ENCODE peak calls at places on chromosomes 3 and 15, in eight cellular contexts. One of them, this sample, is unnamed.

GRCh38 chr3:47890037-47890831 is 87.3 kb downstream of the DHX30 start:
- DNase-seq in cardiac muscle cell: peak
- DNase-seq in cardiac fibroblast: no peak
- DNase-seq in BE2C: no peak
- DNase-seq in IMR-90: no peak
- DNase-seq in astrocyte of the spinal cord: no peak
- DNase-seq in mucosa of descending colon: no peak
- DNase-seq in endothelial cell of umbilical vein: no peak
- DNase-seq in this sample: no peak

GRCh38 chr3:144031938-144032337 is 60.3 kb downstream of the DIPK2A start:
- DNase-seq in cardiac muscle cell: peak
- DNase-seq in cardiac fibroblast: peak
- DNase-seq in BE2C: no peak
- DNase-seq in IMR-90: no peak
- DNase-seq in astrocyte of the spinal cord: peak
- DNase-seq in mucosa of descending colon: no peak
- DNase-seq in endothelial cell of umbilical vein: no peak
- DNase-seq in this sample: peak

GRCh38 chr3:126125781-126126251 is 41.9 kb upstream of the SLC41A3 start:
- DNase-seq in cardiac muscle cell: no peak
- DNase-seq in cardiac fibroblast: no peak
- DNase-seq in BE2C: no peak
- DNase-seq in IMR-90: no peak
- DNase-seq in astrocyte of the spinal cord: no peak
- DNase-seq in mucosa of descending colon: no peak
- DNase-seq in endothelial cell of umbilical vein: no peak
- DNase-seq in this sample: no peak

GRCh38 chr3:27138005-27138404 is 231.2 kb downstream of the NEK10 start:
- DNase-seq in cardiac muscle cell: no peak
- DNase-seq in cardiac fibroblast: no peak
- DNase-seq in BE2C: no peak
- DNase-seq in IMR-90: no peak
- DNase-seq in astrocyte of the spinal cord: no peak
- DNase-seq in mucosa of descending colon: no peak
- DNase-seq in endothelial cell of umbilical vein: no peak
- DNase-seq in this sample: no peak

GRCh38 chr3:112134335-112135124 is 1.5 kb upstream of the GCSAM start:
- DNase-seq in cardiac muscle cell: peak
- DNase-seq in cardiac fibroblast: peak
- DNase-seq in BE2C: peak
- DNase-seq in IMR-90: no peak
- DNase-seq in astrocyte of the spinal cord: no peak
- DNase-seq in mucosa of descending colon: no peak
- DNase-seq in endothelial cell of umbilical vein: no peak
- DNase-seq in this sample: peak

GRCh38 chr3:94115482-94115881 is 52.6 kb downstream of the NSUN3 start:
- DNase-seq in cardiac muscle cell: peak
- DNase-seq in cardiac fibroblast: peak
- DNase-seq in BE2C: peak
- DNase-seq in IMR-90: peak
- DNase-seq in astrocyte of the spinal cord: peak
- DNase-seq in mucosa of descending colon: no peak
- DNase-seq in endothelial cell of umbilical vein: peak
- DNase-seq in this sample: peak

GRCh38 chr15:80588801-80589200 is 106.3 kb upstream of the ABHD17C start:
- DNase-seq in cardiac muscle cell: peak
- DNase-seq in cardiac fibroblast: peak
- DNase-seq in BE2C: no peak
- DNase-seq in IMR-90: peak
- DNase-seq in astrocyte of the spinal cord: peak
- DNase-seq in mucosa of descending colon: no peak
- DNase-seq in endothelial cell of umbilical vein: peak
- DNase-seq in this sample: no peak

GRCh38 chr15:44173813-44174212 is 21.3 kb downstream of the FRMD5 start:
- DNase-seq in cardiac muscle cell: no peak
- DNase-seq in cardiac fibroblast: no peak
- DNase-seq in BE2C: no peak
- DNase-seq in IMR-90: no peak
- DNase-seq in astrocyte of the spinal cord: no peak
- DNase-seq in mucosa of descending colon: no peak
- DNase-seq in endothelial cell of umbilical vein: no peak
- DNase-seq in this sample: no peak

GRCh38 chr3:154956815-154957214 is 123.3 kb upstream of the MME start:
- DNase-seq in cardiac muscle cell: no peak
- DNase-seq in cardiac fibroblast: peak
- DNase-seq in BE2C: no peak
- DNase-seq in IMR-90: no peak
- DNase-seq in astrocyte of the spinal cord: no peak
- DNase-seq in mucosa of descending colon: no peak
- DNase-seq in endothelial cell of umbilical vein: no peak
- DNase-seq in this sample: no peak

GRCh38 chr3:154955907-154956533 is 124.1 kb upstream of the MME start:
- DNase-seq in cardiac muscle cell: no peak
- DNase-seq in cardiac fibroblast: no peak
- DNase-seq in BE2C: no peak
- DNase-seq in IMR-90: no peak
- DNase-seq in astrocyte of the spinal cord: no peak
- DNase-seq in mucosa of descending colon: no peak
- DNase-seq in endothelial cell of umbilical vein: peak
- DNase-seq in this sample: peak

GRCh38 chr3:154953538-154953937 is 126.6 kb upstream of the MME start:
- DNase-seq in cardiac muscle cell: no peak
- DNase-seq in cardiac fibroblast: no peak
- DNase-seq in BE2C: no peak
- DNase-seq in IMR-90: no peak
- DNase-seq in astrocyte of the spinal cord: no peak
- DNase-seq in mucosa of descending colon: no peak
- DNase-seq in endothelial cell of umbilical vein: no peak
- DNase-seq in this sample: no peak

GRCh38 chr3:154952538-154952937 is 127.6 kb upstream of the MME start:
- DNase-seq in cardiac muscle cell: no peak
- DNase-seq in cardiac fibroblast: no peak
- DNase-seq in BE2C: no peak
- DNase-seq in IMR-90: no peak
- DNase-seq in astrocyte of the spinal cord: no peak
- DNase-seq in mucosa of descending colon: no peak
- DNase-seq in endothelial cell of umbilical vein: no peak
- DNase-seq in this sample: no peak

GRCh38 chr3:154954750-154955149 is 125.4 kb upstream of the MME start:
- DNase-seq in cardiac muscle cell: peak
- DNase-seq in cardiac fibroblast: peak
- DNase-seq in BE2C: no peak
- DNase-seq in IMR-90: peak
- DNase-seq in astrocyte of the spinal cord: peak
- DNase-seq in mucosa of descending colon: peak
- DNase-seq in endothelial cell of umbilical vein: peak
- DNase-seq in this sample: peak
- TF ChIP-seq CTCF in cardiac muscle cell: peak
- TF ChIP-seq CTCF in cardiac fibroblast: peak
- TF ChIP-seq CTCF in BE2C: no peak
- TF ChIP-seq CTCF in IMR-90: peak
- TF ChIP-seq CTCF in astrocyte of the spinal cord: peak
- TF ChIP-seq CTCF in mucosa of descending colon: no peak
- TF ChIP-seq CTCF in endothelial cell of umbilical vein: peak
- TF ChIP-seq CTCF in this sample: peak

GRCh38 chr3:42712344-42712648 is 9.7 kb upstream of the HHATL start:
- DNase-seq in cardiac muscle cell: no peak
- DNase-seq in cardiac fibroblast: no peak
- DNase-seq in BE2C: no peak
- DNase-seq in IMR-90: no peak
- DNase-seq in astrocyte of the spinal cord: no peak
- DNase-seq in mucosa of descending colon: no peak
- DNase-seq in endothelial cell of umbilical vein: no peak
- DNase-seq in this sample: no peak

GRCh38 chr3:42714151-42714852 is 11.7 kb upstream of the HHATL start:
- DNase-seq in cardiac muscle cell: no peak
- DNase-seq in cardiac fibroblast: no peak
- DNase-seq in BE2C: no peak
- DNase-seq in IMR-90: no peak
- DNase-seq in astrocyte of the spinal cord: no peak
- DNase-seq in mucosa of descending colon: no peak
- DNase-seq in endothelial cell of umbilical vein: no peak
- DNase-seq in this sample: no peak

GRCh38 chr3:42713747-42714146 is 11.1 kb upstream of the HHATL start:
- DNase-seq in cardiac muscle cell: no peak
- DNase-seq in cardiac fibroblast: no peak
- DNase-seq in BE2C: no peak
- DNase-seq in IMR-90: no peak
- DNase-seq in astrocyte of the spinal cord: no peak
- DNase-seq in mucosa of descending colon: no peak
- DNase-seq in endothelial cell of umbilical vein: no peak
- DNase-seq in this sample: no peak

GRCh38 chr3:42711491-42712343 is 9.1 kb upstream of the HHATL start:
- DNase-seq in cardiac muscle cell: no peak
- DNase-seq in cardiac fibroblast: no peak
- DNase-seq in BE2C: no peak
- DNase-seq in IMR-90: no peak
- DNase-seq in astrocyte of the spinal cord: no peak
- DNase-seq in mucosa of descending colon: no peak
- DNase-seq in endothelial cell of umbilical vein: no peak
- DNase-seq in this sample: no peak

DNA sequence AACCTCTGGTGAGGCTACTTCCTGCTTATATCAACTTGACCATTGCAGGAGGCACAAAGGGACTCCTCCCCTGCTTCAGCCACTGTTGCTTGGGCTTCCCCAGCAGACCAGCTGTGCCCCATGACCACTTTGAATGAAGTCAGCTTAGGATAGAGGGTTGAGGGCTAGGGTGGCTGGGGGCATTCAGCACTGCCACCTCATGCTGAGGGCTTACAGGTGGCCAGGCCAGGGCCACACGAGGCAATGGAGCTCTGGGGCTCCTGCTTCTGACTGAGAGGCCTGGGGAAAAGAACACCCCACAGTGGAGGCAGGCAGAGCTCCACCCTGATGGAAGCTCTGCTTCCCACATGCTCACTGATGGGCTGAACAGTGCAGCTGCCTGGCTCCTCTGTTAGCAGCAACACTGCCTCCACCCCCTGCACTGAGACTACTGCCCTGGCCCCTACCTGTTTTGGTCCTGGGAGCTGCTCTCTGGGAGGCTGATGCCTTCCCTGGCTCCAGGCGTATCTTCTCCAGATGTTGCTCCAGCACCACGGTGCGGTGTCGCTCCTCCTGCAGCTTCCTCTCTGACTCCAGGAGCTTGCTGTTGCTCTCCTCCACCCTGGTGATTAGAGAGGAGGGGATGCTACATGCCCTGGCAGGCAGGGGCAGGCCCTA is 10.2 kb upstream of the HHATL start:
- DNase-seq in cardiac muscle cell: no peak
- DNase-seq in cardiac fibroblast: no peak
- DNase-seq in BE2C: no peak
- DNase-seq in IMR-90: no peak
- DNase-seq in astrocyte of the spinal cord: no peak
- DNase-seq in mucosa of descending colon: no peak
- DNase-seq in endothelial cell of umbilical vein: no peak
- DNase-seq in this sample: no peak
- H3K4me3 ChIP-seq in cardiac muscle cell: no peak
- H3K4me3 ChIP-seq in cardiac fibroblast: no peak
- H3K4me3 ChIP-seq in BE2C: no peak
- H3K4me3 ChIP-seq in IMR-90: no peak
- H3K4me3 ChIP-seq in astrocyte of the spinal cord: no peak
- H3K4me3 ChIP-seq in mucosa of descending colon: no peak
- H3K4me3 ChIP-seq in endothelial cell of umbilical vein: no peak
- H3K4me3 ChIP-seq in this sample: no peak

GRCh38 chr3:197001972-197002700 is 27.5 kb downstream of the MELTF start:
- DNase-seq in cardiac muscle cell: peak
- DNase-seq in cardiac fibroblast: peak
- DNase-seq in BE2C: no peak
- DNase-seq in IMR-90: no peak
- DNase-seq in astrocyte of the spinal cord: peak
- DNase-seq in mucosa of descending colon: no peak
- DNase-seq in endothelial cell of umbilical vein: no peak
- DNase-seq in this sample: no peak

GRCh38 chr3:197001106-197001971 is 28.3 kb downstream of the MELTF start:
- DNase-seq in cardiac muscle cell: no peak
- DNase-seq in cardiac fibroblast: no peak
- DNase-seq in BE2C: no peak
- DNase-seq in IMR-90: no peak
- DNase-seq in astrocyte of the spinal cord: no peak
- DNase-seq in mucosa of descending colon: no peak
- DNase-seq in endothelial cell of umbilical vein: no peak
- DNase-seq in this sample: no peak

GRCh38 chr3:197006446-197006845 is 23.2 kb downstream of the MELTF start:
- DNase-seq in cardiac muscle cell: no peak
- DNase-seq in cardiac fibroblast: no peak
- DNase-seq in BE2C: no peak
- DNase-seq in IMR-90: no peak
- DNase-seq in astrocyte of the spinal cord: no peak
- DNase-seq in mucosa of descending colon: no peak
- DNase-seq in endothelial cell of umbilical vein: no peak
- DNase-seq in this sample: no peak

GRCh38 chr3:197002701-197003454 is 26.7 kb downstream of the MELTF start:
- DNase-seq in cardiac muscle cell: peak
- DNase-seq in cardiac fibroblast: peak
- DNase-seq in BE2C: peak
- DNase-seq in IMR-90: peak
- DNase-seq in astrocyte of the spinal cord: peak
- DNase-seq in mucosa of descending colon: peak
- DNase-seq in endothelial cell of umbilical vein: peak
- DNase-seq in this sample: peak

DNA sequence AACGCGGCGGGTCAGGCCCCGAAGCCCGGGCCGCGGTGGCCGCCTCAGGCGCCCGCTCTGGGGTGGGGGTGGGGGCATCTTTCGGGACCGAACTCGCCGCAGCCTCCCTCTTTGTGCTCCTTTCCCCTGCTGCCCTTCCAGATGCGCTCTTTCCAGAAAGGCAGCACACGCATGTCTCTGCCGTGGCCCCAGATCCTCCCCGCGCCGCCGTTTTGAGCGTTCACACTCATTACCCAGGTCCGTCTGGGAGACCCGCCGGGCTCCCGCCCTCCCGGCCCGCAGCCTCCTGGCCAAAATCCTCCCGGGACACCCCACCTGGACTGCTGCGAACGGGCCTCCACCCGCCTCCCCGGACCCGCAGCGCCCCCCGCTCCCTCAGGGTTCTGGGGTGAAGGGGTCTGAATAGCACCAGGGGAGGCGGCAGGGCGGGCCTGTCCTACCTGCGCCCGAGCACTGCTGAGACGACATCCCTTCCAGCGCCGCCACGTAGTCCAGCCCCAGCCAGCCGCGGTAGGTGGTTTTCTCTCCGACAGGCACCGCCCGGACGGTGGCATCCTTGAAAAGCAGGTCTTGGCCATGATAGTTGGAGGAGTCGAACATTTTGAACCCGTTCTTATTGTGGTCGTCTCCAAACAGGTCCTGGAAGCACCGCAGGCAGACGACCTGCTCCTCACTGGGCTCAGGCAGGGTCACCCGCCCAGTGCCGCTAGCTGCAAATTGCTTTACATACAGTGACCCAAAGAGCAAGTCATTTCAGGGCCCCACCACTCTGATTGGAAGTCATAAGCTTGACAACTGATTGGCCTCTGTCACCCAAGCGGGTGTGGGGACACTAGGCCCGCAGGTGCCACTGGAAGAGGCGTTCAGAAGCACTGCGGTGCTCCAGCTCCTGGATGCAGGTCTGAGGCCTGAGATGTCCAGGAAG is 25.9 kb downstream of the MELTF start:
- DNase-seq in cardiac muscle cell: no peak
- DNase-seq in cardiac fibroblast: no peak
- DNase-seq in BE2C: peak
- DNase-seq in IMR-90: no peak
- DNase-seq in astrocyte of the spinal cord: no peak
- DNase-seq in mucosa of descending colon: peak
- DNase-seq in endothelial cell of umbilical vein: no peak
- DNase-seq in this sample: no peak
- TF ChIP-seq CTCF in cardiac muscle cell: no peak
- TF ChIP-seq CTCF in cardiac fibroblast: no peak
- TF ChIP-seq CTCF in BE2C: no peak
- TF ChIP-seq CTCF in IMR-90: no peak
- TF ChIP-seq CTCF in astrocyte of the spinal cord: no peak
- TF ChIP-seq CTCF in mucosa of descending colon: no peak
- TF ChIP-seq CTCF in endothelial cell of umbilical vein: no peak
- TF ChIP-seq CTCF in this sample: no peak

DNA sequence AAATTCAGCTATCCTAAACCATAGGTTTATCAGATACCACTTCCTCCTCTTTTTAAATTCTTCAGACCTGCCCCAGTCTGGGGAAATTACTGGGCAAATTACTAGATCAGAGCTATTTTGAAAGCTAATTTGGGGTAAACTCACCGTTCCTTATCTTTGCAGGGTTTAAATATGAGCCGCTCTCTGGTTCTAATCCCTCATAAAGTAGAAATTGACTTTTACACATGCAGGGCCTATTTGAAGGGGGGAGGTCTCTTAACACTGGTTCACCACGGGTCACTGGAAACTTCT is 11.0 kb upstream of the MEIS2 start:
- DNase-seq in cardiac muscle cell: no peak
- DNase-seq in cardiac fibroblast: no peak
- DNase-seq in BE2C: no peak
- DNase-seq in IMR-90: no peak
- DNase-seq in astrocyte of the spinal cord: no peak
- DNase-seq in mucosa of descending colon: no peak
- DNase-seq in endothelial cell of umbilical vein: no peak
- DNase-seq in this sample: no peak
- H3K4me3 ChIP-seq in cardiac muscle cell: peak
- H3K4me3 ChIP-seq in cardiac fibroblast: no peak
- H3K4me3 ChIP-seq in BE2C: peak
- H3K4me3 ChIP-seq in IMR-90: no peak
- H3K4me3 ChIP-seq in astrocyte of the spinal cord: no peak
- H3K4me3 ChIP-seq in mucosa of descending colon: no peak
- H3K4me3 ChIP-seq in endothelial cell of umbilical vein: no peak
- H3K4me3 ChIP-seq in this sample: no peak